ENCODE peak calls at places on chromosome 21, in five cellular contexts. L is stimulated activated naive CD4-positive, alpha-beta T cell; K is stimulated activated CD8-positive, alpha-beta memory T cell treated with anti-CD3 and anti-CD28 coated beads, Interleukin-4, amount 100 ng/mL, for 1 hour; Y is amygdala; G is AG20443. T is an unnamed sample.
A peak's percentile ranks its signal among the peaks of the same experiment; 100 is the strongest.

GRCh38 chr21:15506086-15506485 is 223.7 kb upstream of the USP25 start:
- DNase-seq in L (no peak), K (no peak), Y (no peak), G (no peak), T (no peak)

GRCh38 chr21:16570856-16571255 is 841.1 kb downstream of the USP25 start:
- DNase-seq in L (no peak), K (no peak), Y (no peak), G (no peak), T (no peak)

GRCh38 chr21:46183910-46184624 is at the start of gene SPATC1L:
- DNase-seq in L (peak; percentile 56), K (no peak), Y (no peak), G (peak; percentile 81), T (peak; percentile 50)

GRCh38 chr21:44773291-44773932 is 28.2 kb downstream of the UBE2G2 start:
- DNase-seq in L (no peak), K (no peak), Y (no peak), G (no peak), T (no peak)

GRCh38 chr21:34154878-34155277 is 81.5 kb downstream of the MRPS6 start:
- DNase-seq in L (no peak), K (no peak), Y (no peak), G (no peak), T (peak; percentile 40)

GRCh38 chr21:44572959-44573583 is 458 bp upstream of the KRTAP10-4 start:
- DNase-seq in L (no peak), K (no peak), Y (no peak), G (no peak), T (no peak)

GRCh38 chr21:18743523-18743922 is 339.9 kb upstream of the TMPRSS15 start:
- DNase-seq in L (no peak), K (no peak), Y (no peak), G (no peak), T (no peak)

GRCh38 chr21:42818328-42818749 is 61.0 kb downstream of the WDR4 start:
- DNase-seq in L (peak; percentile 48), K (peak; percentile 31), Y (peak; percentile 57), G (peak; percentile 64), T (peak; percentile 63)

GRCh38 chr21:41758550-41758949 is 8.3 kb downstream of the RIPK4 start:
- DNase-seq in L (no peak), K (no peak), Y (no peak), G (no peak), T (no peak)

GRCh38 chr21:41759214-41759840 is 7.5 kb downstream of the RIPK4 start:
- DNase-seq in L (no peak), K (no peak), Y (no peak), G (no peak), T (no peak)

GRCh38 chr21:44854391-44854663 is 19.2 kb downstream of the PTTG1IP start:
- DNase-seq in L (no peak), K (no peak), Y (no peak), G (no peak), T (no peak)

GRCh38 chr21:31524140-31524539 is 135.4 kb upstream of the SOD1 start:
- DNase-seq in L (no peak), K (no peak), Y (no peak), G (no peak), T (no peak)

GRCh38 chr21:34871026-34871908 is 177.8 kb downstream of the RUNX1 start:
- DNase-seq in L (no peak), K (no peak), Y (no peak), G (no peak), T (no peak)

GRCh38 chr21:43299441-43300277 is 127.3 kb downstream of the SIK1 start:
- DNase-seq in L (no peak), K (no peak), Y (no peak), G (no peak), T (no peak)

GRCh38 chr21:44713846-44714245 is 2.5 kb upstream of the TSPEAR start:
- DNase-seq in L (no peak), K (no peak), Y (no peak), G (no peak), T (no peak)

GRCh38 chr21:21973806-21974205 is 975.6 kb downstream of the NCAM2 start:
- DNase-seq in L (no peak), K (no peak), Y (no peak), G (no peak), T (no peak)

GRCh38 chr21:15400905-15401304 is 328.9 kb upstream of the USP25 start:
- DNase-seq in L (no peak), K (no peak), Y (no peak), G (no peak), T (no peak)